ENCODE peak calls at places on chromosomes 16 and 17, in six cellular contexts. F is right cardiac atrium, O is PC-9, L is cardiac septum, I is progenitor cell of endocrine pancreas, B is endodermal cell. K is an unnamed sample.

GRCh38 chr17:31556969-31557620 is 165.6 kb downstream of the RAB11FIP4 start:
- DNase-seq in F (no peak), O (no peak), L (no peak), I (no peak), B (peak), K (no peak)

GRCh38 chr17:49995055-49995738 is at the start of gene DLX3:
- DNase-seq in F (peak), O (peak), L (peak), I (peak), B (peak), K (no peak)

GRCh38 chr16:22973451-22973991 is 159.6 kb downstream of the HS3ST2 start:
- DNase-seq in F (no peak), O (no peak), L (no peak), I (no peak), B (no peak), K (no peak)

GRCh38 chr17:35679007-35679682 is 52.3 kb upstream of the RASL10B start:
- DNase-seq in F (no peak), O (no peak), L (no peak), I (no peak), B (no peak), K (no peak)

GRCh38 chr16:2086812-2087425 is 39.1 kb downstream of the TSC2 start:
- DNase-seq in F (no peak), O (no peak), L (no peak), I (no peak), B (no peak), K (no peak)

GRCh38 chr16:69567031-69567680 is 1.4 kb downstream of the NFAT5 start:
- DNase-seq in F (no peak), O (peak), L (no peak), I (no peak), B (peak), K (peak)

GRCh38 chr16:16062023-16062932 is 112.9 kb downstream of the ABCC1 start:
- DNase-seq in F (no peak), O (no peak), L (no peak), I (no peak), B (peak), K (peak)

GRCh38 chr16:72428611-72429376 is 256.8 kb upstream of the PMFBP1 start:
- DNase-seq in F (no peak), O (no peak), L (no peak), I (no peak), B (no peak), K (no peak)

GRCh38 chr17:75980188-75981018 is 1.4 kb downstream of the TEN1 start:
- DNase-seq in F (no peak), O (no peak), L (no peak), I (no peak), B (no peak), K (no peak)

K was measured in activated CD8-positive, alpha-beta T cell treated with anti-CD3 and anti-CD28 coated beads, Interleukin-2, amount 10 ng/mL, durations not matched to agents 7 days and 5 days.